ENCODE peak calls at places on chromosomes 11 and 22, in five cellular contexts. U is non-pigmented ciliary epithelial cell; P is CD8-positive, alpha-beta T cell; L is stimulated activated naive CD8-positive, alpha-beta T cell treated with anti-CD3 and anti-CD28 coated beads, Interleukin-15, amount 100 ng/mL, for 72 hours; C is stimulated activated CD4-positive, alpha-beta T cell treated with anti-CD3 and anti-CD28 coated beads, Interleukin-2, amount 100 ng/mL, for 24 hours. G is an unnamed sample.

GRCh38 chr11:43243901-43244300 is 67.9 kb upstream of the API5 start:
- DNase-seq in C (no peak), L (no peak), P (no peak), U (no peak), G (no peak)

GRCh38 chr11:75656044-75656726 is 12.7 kb downstream of the MAP6 start:
- DNase-seq in C (no peak), P (no peak), L (no peak), U (no peak), G (peak; percentile 73)

GRCh38 chr22:43263645-43264514 is 76.9 kb upstream of the TTLL12 start:
- DNase-seq in U (peak; percentile 53), L (peak; percentile 91), P (peak; percentile 87), C (peak; percentile 81), G (peak; percentile 68)

GRCh38 chr11:124961972-124962609 is 8.1 kb downstream of the CCDC15 start:
- DNase-seq in L (no peak), C (no peak), P (no peak), U (peak; percentile 63), G (peak; percentile 84)

GRCh38 chr22:29475550-29475949 is 4.5 kb upstream of the NEFH start:
- DNase-seq in L (no peak), U (no peak), C (no peak), P (no peak), G (no peak)

GRCh38 chr11:2587976-2588748 is 111.6 kb downstream of the KCNQ1OT1 start:
- DNase-seq in U (no peak), C (no peak), P (peak; percentile 8), L (peak; percentile 6), G (no peak)

GRCh38 chr11:89491141-89491690 is at the start of gene NOX4:
- DNase-seq in L (no peak), U (no peak), C (no peak), P (no peak), G (peak; percentile 67)

GRCh38 chr22:47231759-47232158 is 469.3 kb downstream of the TBC1D22A start:
- DNase-seq in C (no peak), P (no peak), U (no peak), L (no peak), G (no peak)

GRCh38 chr22:45651931-45652528 is 19.6 kb upstream of the ATXN10 start:
- DNase-seq in C (no peak), L (no peak), U (no peak), P (no peak), G (no peak)

GRCh38 chr22:39654959-39655579 is 84.5 kb downstream of the CACNA1I start:
- DNase-seq in U (no peak), C (no peak), P (no peak), L (no peak), G (no peak)

GRCh38 chr22:29319072-29319471 is 3.6 kb upstream of the RASL10A start:
- DNase-seq in C (no peak), P (no peak), L (no peak), U (no peak), G (no peak)

GRCh38 chr11:121996574-121996973 is 119.4 kb downstream of the BLID start:
- DNase-seq in L (no peak), P (no peak), C (no peak), U (no peak), G (peak; percentile 19)

GRCh38 chr11:1629326-1630185 is at the start of gene KRTAP5-5:
- DNase-seq in U (no peak), L (no peak), C (no peak), P (no peak), G (no peak)

GRCh38 chr22:23403720-23404688 is 176.1 kb downstream of the IGLL1 start:
- DNase-seq in L (no peak), P (no peak), C (no peak), U (no peak), G (no peak)

GRCh38 chr11:61917357-61918109 is at the start of gene RAB3IL1:
- DNase-seq in L (no peak), U (no peak), C (peak; percentile 33), P (no peak), G (no peak)

GRCh38 chr11:1082728-1083620 is 8.3 kb downstream of the MUC2 start:
- DNase-seq in C (no peak), L (peak; percentile 8), P (no peak), U (no peak), G (no peak)

GRCh38 chr11:82631722-82632630 is 101.7 kb downstream of the FAM181B start:
- DNase-seq in C (no peak), U (peak; percentile 22), L (no peak), P (no peak), G (no peak)

GRCh38 chr22:24517446-24517845 is 22.3 kb downstream of the UPB1 start:
- DNase-seq in P (no peak), L (no peak), U (no peak), C (no peak), G (no peak)

GRCh38 chr11:60168306-60168705 is 14.6 kb downstream of the MS4A6A start:
- DNase-seq in U (no peak), P (no peak), L (no peak), C (no peak), G (no peak)

GRCh38 chr11:61810671-61811175 is 6.1 kb downstream of the FADS1 start:
- DNase-seq in U (no peak), C (no peak), L (no peak), P (no peak), G (no peak)

GRCh38 chr22:47201186-47201995 is 438.9 kb downstream of the TBC1D22A start:
- DNase-seq in U (no peak), P (no peak), L (peak; percentile 7), C (no peak), G (no peak)

GRCh38 chr22:17436981-17437410 is 67.7 kb downstream of the CECR2 start:
- DNase-seq in U (no peak), C (no peak), P (no peak), L (no peak), G (no peak)

GRCh38 chr22:37623075-37624016 is 14.7 kb downstream of the GGA1 start:
- DNase-seq in U (no peak), P (peak; percentile 79), C (peak; percentile 79), L (peak; percentile 80), G (peak; percentile 27)

GRCh38 chr11:6746086-6746618 is 25.6 kb downstream of the OR2AG2 start:
- DNase-seq in C (peak; percentile 36), L (peak; percentile 43), P (peak; percentile 53), U (no peak), G (no peak)

GRCh38 chr11:59755701-59756495 is 722 bp downstream of the STX3 start:
- DNase-seq in U (no peak), C (peak; percentile 33), P (peak; percentile 63), L (peak; percentile 27), G (peak; percentile 86)

GRCh38 chr11:131739243-131739882 is 368.9 kb downstream of the NTM start:
- DNase-seq in L (no peak), U (no peak), C (no peak), P (no peak), G (no peak)

GRCh38 chr22:37105154-37105553 is 4.4 kb downstream of the TMPRSS6 start:
- DNase-seq in C (no peak), U (no peak), P (no peak), L (no peak), G (no peak)

GRCh38 chr11:43367382-43368178 is 8.9 kb downstream of the TTC17 start:
- DNase-seq in L (no peak), C (no peak), P (no peak), U (no peak), G (peak; percentile 34)

GRCh38 chr22:40721266-40721665 is 42.0 kb downstream of the MCHR1 start:
- DNase-seq in L (no peak), C (no peak), U (no peak), P (no peak), G (peak; percentile 73)

GRCh38 chr11:69657456-69657910 is 16.5 kb downstream of the CCND1 start:
- DNase-seq in L (no peak), P (no peak), C (no peak), U (no peak), G (no peak)

G was measured in amniotic epithelial cell.